ENCODE peak calls at places on chromosome 18, in eight cellular contexts. K, F, X, L, R, Q, I and H are unnamed samples.

GRCh38 chr18:13835202-13835601 is 11.3 kb downstream of the MC5R start:
- DNase-seq in K (no peak), I (no peak), Q (no peak), X (no peak), F (no peak), L (no peak), R (no peak), H (no peak)

GRCh38 chr18:76131738-76132137 is 363.3 kb downstream of the ZNF516 start:
- DNase-seq in I (no peak), Q (no peak), R (peak), X (no peak), F (no peak), L (no peak), K (no peak), H (no peak)

GRCh38 chr18:44882163-44882881 is 201.6 kb downstream of the SETBP1 start:
- DNase-seq in K (no peak), F (no peak), L (no peak), I (no peak), X (no peak), R (no peak), Q (no peak), H (no peak)

GRCh38 chr18:68270009-68270408 is 444.9 kb downstream of the TMX3 start:
- DNase-seq in I (no peak), K (no peak), R (no peak), X (no peak), F (no peak), Q (no peak), L (no peak), H (no peak)

GRCh38 chr18:24488824-24489493 is 28.5 kb downstream of the HRH4 start:
- DNase-seq in F (peak), L (peak), X (no peak), I (peak), R (no peak), K (no peak), Q (no peak), H (no peak)

GRCh38 chr18:48866028-48866733 is 84.6 kb downstream of the SMAD7 start:
- DNase-seq in Q (no peak), L (no peak), R (no peak), I (no peak), X (no peak), K (peak), F (no peak), H (no peak)

GRCh38 chr18:12694032-12694431 is 8.5 kb downstream of the CEP76 start:
- DNase-seq in F (peak), X (no peak), K (no peak), L (no peak), Q (no peak), R (no peak), I (no peak), H (no peak)

GRCh38 chr18:62070306-62070705 is 116.5 kb downstream of the PIGN start:
- DNase-seq in F (no peak), X (no peak), R (no peak), I (no peak), K (no peak), L (no peak), Q (no peak), H (no peak)

GRCh38 chr18:10376735-10377134 is 77.7 kb upstream of the APCDD1 start:
- DNase-seq in L (no peak), I (no peak), X (no peak), K (no peak), Q (no peak), F (no peak), R (no peak), H (no peak)

GRCh38 chr18:41731887-41732286 is 223.1 kb upstream of the PIK3C3 start:
- DNase-seq in I (no peak), R (no peak), X (no peak), K (no peak), F (no peak), L (no peak), Q (no peak), H (no peak)

GRCh38 chr18:25737710-25738251 is 352.6 kb downstream of the SS18 start:
- DNase-seq in I (peak), F (no peak), X (no peak), K (no peak), L (no peak), R (no peak), Q (no peak), H (no peak)

GRCh38 chr18:32772580-32773186 is at the start of gene KLHL14:
- DNase-seq in Q (no peak), F (no peak), R (no peak), L (no peak), X (no peak), I (no peak), K (no peak), H (no peak)

GRCh38 chr18:70036771-70037452 is 89.2 kb upstream of the CD226 start:
- DNase-seq in K (no peak), L (no peak), X (no peak), Q (no peak), I (no peak), F (no peak), R (no peak), H (no peak)

GRCh38 chr18:58863539-58864145 is 1.0 kb upstream of the ZNF532 start:
- DNase-seq in L (peak), F (peak), Q (peak), K (peak), R (peak), X (peak), I (no peak), H (peak)